ENCODE peak calls at places on chromosomes 1 and 21, in seven cellular contexts. One of them, this sample, is unnamed.

GRCh38 chr1:24110642-24111263 is 1.2 kb downstream of the MYOM3 start:
- DNase-seq in endothelial cell: no peak
- DNase-seq in GM13977: no peak
- DNase-seq in tibial nerve: no peak
- DNase-seq in mesothelial cell of epicardium: no peak
- DNase-seq in AG04450: no peak
- DNase-seq in RWPE1: no peak
- DNase-seq in this sample: no peak

GRCh38 chr1:99171126-99171813 is 93.0 kb upstream of the PLPPR4 start:
- DNase-seq in endothelial cell: no peak
- DNase-seq in mesothelial cell of epicardium: no peak
- DNase-seq in AG04450: no peak
- DNase-seq in RWPE1: no peak
- DNase-seq in GM13977: no peak
- DNase-seq in tibial nerve: no peak
- DNase-seq in this sample: no peak

GRCh38 chr21:16264314-16264713 is 534.5 kb downstream of the USP25 start:
- DNase-seq in RWPE1: no peak
- DNase-seq in AG04450: no peak
- DNase-seq in mesothelial cell of epicardium: no peak
- DNase-seq in endothelial cell: no peak
- DNase-seq in GM13977: no peak
- DNase-seq in tibial nerve: no peak
- DNase-seq in this sample: no peak

GRCh38 chr1:95116666-95117206 is 419 bp upstream of the TLCD4 start:
- DNase-seq in endothelial cell: peak
- DNase-seq in RWPE1: peak
- DNase-seq in AG04450: no peak
- DNase-seq in GM13977: peak
- DNase-seq in tibial nerve: no peak
- DNase-seq in mesothelial cell of epicardium: peak
- DNase-seq in this sample: peak

GRCh38 chr1:53625766-53626520 is 113.0 kb downstream of the GLIS1 start:
- DNase-seq in mesothelial cell of epicardium: peak
- DNase-seq in AG04450: no peak
- DNase-seq in tibial nerve: no peak
- DNase-seq in GM13977: no peak
- DNase-seq in endothelial cell: no peak
- DNase-seq in RWPE1: no peak
- DNase-seq in this sample: no peak

GRCh38 chr21:39079617-39080016 is 103.6 kb downstream of the PSMG1 start:
- DNase-seq in mesothelial cell of epicardium: no peak
- DNase-seq in AG04450: no peak
- DNase-seq in GM13977: no peak
- DNase-seq in tibial nerve: peak
- DNase-seq in RWPE1: no peak
- DNase-seq in endothelial cell: no peak
- DNase-seq in this sample: no peak

GRCh38 chr1:231214918-231215675 is 25.9 kb upstream of the GNPAT start:
- DNase-seq in mesothelial cell of epicardium: no peak
- DNase-seq in endothelial cell: no peak
- DNase-seq in GM13977: peak
- DNase-seq in RWPE1: no peak
- DNase-seq in AG04450: no peak
- DNase-seq in tibial nerve: no peak
- DNase-seq in this sample: no peak

GRCh38 chr1:201267481-201268229 is 15.7 kb upstream of the PKP1 start:
- DNase-seq in endothelial cell: no peak
- DNase-seq in mesothelial cell of epicardium: peak
- DNase-seq in RWPE1: no peak
- DNase-seq in GM13977: no peak
- DNase-seq in tibial nerve: no peak
- DNase-seq in AG04450: no peak
- DNase-seq in this sample: peak

GRCh38 chr1:107515702-107516101 is 374.9 kb downstream of the NTNG1 start:
- DNase-seq in endothelial cell: no peak
- DNase-seq in tibial nerve: no peak
- DNase-seq in GM13977: no peak
- DNase-seq in mesothelial cell of epicardium: no peak
- DNase-seq in RWPE1: no peak
- DNase-seq in AG04450: no peak
- DNase-seq in this sample: no peak

GRCh38 chr1:201791775-201792166 is 37.2 kb upstream of the IPO9 start:
- DNase-seq in GM13977: no peak
- DNase-seq in endothelial cell: no peak
- DNase-seq in RWPE1: peak
- DNase-seq in AG04450: no peak
- DNase-seq in mesothelial cell of epicardium: no peak
- DNase-seq in tibial nerve: no peak
- DNase-seq in this sample: peak

GRCh38 chr21:44454747-44455523 is at the start of gene LRRC3:
- DNase-seq in endothelial cell: peak
- DNase-seq in GM13977: peak
- DNase-seq in tibial nerve: peak
- DNase-seq in RWPE1: peak
- DNase-seq in AG04450: no peak
- DNase-seq in mesothelial cell of epicardium: peak
- DNase-seq in this sample: no peak

GRCh38 chr1:81876901-81877750 is 76.4 kb downstream of the ADGRL2 start:
- DNase-seq in RWPE1: peak
- DNase-seq in GM13977: no peak
- DNase-seq in AG04450: no peak
- DNase-seq in endothelial cell: no peak
- DNase-seq in tibial nerve: no peak
- DNase-seq in mesothelial cell of epicardium: no peak
- DNase-seq in this sample: peak

GRCh38 chr1:49626474-49626873 is 397.3 kb downstream of the AGBL4 start:
- DNase-seq in mesothelial cell of epicardium: no peak
- DNase-seq in RWPE1: no peak
- DNase-seq in endothelial cell: no peak
- DNase-seq in GM13977: no peak
- DNase-seq in AG04450: no peak
- DNase-seq in tibial nerve: no peak
- DNase-seq in this sample: no peak

GRCh38 chr1:225451840-225452515 is 24.1 kb upstream of the LBR start:
- DNase-seq in mesothelial cell of epicardium: no peak
- DNase-seq in RWPE1: no peak
- DNase-seq in AG04450: no peak
- DNase-seq in tibial nerve: no peak
- DNase-seq in GM13977: no peak
- DNase-seq in endothelial cell: no peak
- DNase-seq in this sample: no peak

GRCh38 chr1:61782771-61783170 is 40.5 kb downstream of the PATJ start:
- DNase-seq in tibial nerve: no peak
- DNase-seq in endothelial cell: no peak
- DNase-seq in RWPE1: no peak
- DNase-seq in AG04450: no peak
- DNase-seq in mesothelial cell of epicardium: no peak
- DNase-seq in GM13977: peak
- DNase-seq in this sample: no peak

GRCh38 chr1:109218516-109218915 is 4.8 kb downstream of the SARS1 start:
- DNase-seq in mesothelial cell of epicardium: no peak
- DNase-seq in GM13977: no peak
- DNase-seq in RWPE1: no peak
- DNase-seq in endothelial cell: no peak
- DNase-seq in tibial nerve: no peak
- DNase-seq in AG04450: no peak
- DNase-seq in this sample: no peak

GRCh38 chr21:31235671-31236450 is 108.2 kb downstream of the TIAM1 start:
- DNase-seq in tibial nerve: no peak
- DNase-seq in mesothelial cell of epicardium: no peak
- DNase-seq in AG04450: no peak
- DNase-seq in GM13977: no peak
- DNase-seq in endothelial cell: no peak
- DNase-seq in RWPE1: no peak
- DNase-seq in this sample: no peak

GRCh38 chr1:151584278-151584677 is 27.6 kb upstream of the SNX27 start:
- DNase-seq in GM13977: no peak
- DNase-seq in mesothelial cell of epicardium: no peak
- DNase-seq in AG04450: no peak
- DNase-seq in tibial nerve: no peak
- DNase-seq in endothelial cell: no peak
- DNase-seq in RWPE1: peak
- DNase-seq in this sample: no peak

GRCh38 chr1:3159996-3160395 is 91.0 kb downstream of the PRDM16 start:
- DNase-seq in endothelial cell: no peak
- DNase-seq in GM13977: no peak
- DNase-seq in RWPE1: no peak
- DNase-seq in mesothelial cell of epicardium: no peak
- DNase-seq in AG04450: no peak
- DNase-seq in tibial nerve: no peak
- DNase-seq in this sample: no peak

GRCh38 chr1:149997585-149998262 is 12.8 kb downstream of the OTUD7B start:
- DNase-seq in mesothelial cell of epicardium: no peak
- DNase-seq in endothelial cell: no peak
- DNase-seq in AG04450: no peak
- DNase-seq in tibial nerve: no peak
- DNase-seq in RWPE1: no peak
- DNase-seq in GM13977: peak
- DNase-seq in this sample: no peak

DNA sequence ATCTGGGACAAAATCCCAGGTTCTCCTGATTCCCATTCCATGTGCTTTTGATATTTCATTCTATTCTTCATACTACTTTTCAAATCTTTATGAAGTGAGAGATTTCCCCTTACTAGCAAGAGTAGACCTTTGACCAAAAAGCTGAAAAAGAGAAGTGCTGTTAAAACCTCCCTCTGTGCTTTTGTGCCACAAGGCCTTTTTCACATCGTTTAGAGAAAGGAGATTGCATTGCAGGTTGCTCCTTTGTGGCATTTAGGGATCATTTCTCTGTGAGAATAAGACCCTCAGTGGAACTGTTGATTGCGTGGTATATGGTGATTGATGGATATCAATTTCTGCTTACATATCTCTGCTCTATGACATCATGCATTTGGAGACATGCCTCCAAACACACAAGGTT is 148.9 kb downstream of the TGFB2 start:
- DNase-seq in tibial nerve: no peak
- DNase-seq in endothelial cell: no peak
- DNase-seq in mesothelial cell of epicardium: no peak
- DNase-seq in AG04450: no peak
- DNase-seq in RWPE1: no peak
- DNase-seq in GM13977: no peak
- DNase-seq in this sample: no peak
- TF ChIP-seq CTCF in tibial nerve: no peak
- TF ChIP-seq CTCF in endothelial cell: no peak
- TF ChIP-seq CTCF in mesothelial cell of epicardium: no peak
- TF ChIP-seq CTCF in AG04450: no peak
- TF ChIP-seq CTCF in RWPE1: no peak
- TF ChIP-seq CTCF in GM13977: no peak
- TF ChIP-seq CTCF in this sample: no peak

GRCh38 chr1:194825382-194825781 is 1639.0 kb upstream of the B3GALT2 start:
- DNase-seq in endothelial cell: no peak
- DNase-seq in tibial nerve: no peak
- DNase-seq in mesothelial cell of epicardium: no peak
- DNase-seq in RWPE1: no peak
- DNase-seq in AG04450: no peak
- DNase-seq in GM13977: no peak
- DNase-seq in this sample: no peak
- TF ChIP-seq CTCF in endothelial cell: peak
- TF ChIP-seq CTCF in tibial nerve: no peak
- TF ChIP-seq CTCF in mesothelial cell of epicardium: peak
- TF ChIP-seq CTCF in RWPE1: no peak
- TF ChIP-seq CTCF in AG04450: peak
- TF ChIP-seq CTCF in GM13977: no peak
- TF ChIP-seq CTCF in this sample: peak

DNA sequence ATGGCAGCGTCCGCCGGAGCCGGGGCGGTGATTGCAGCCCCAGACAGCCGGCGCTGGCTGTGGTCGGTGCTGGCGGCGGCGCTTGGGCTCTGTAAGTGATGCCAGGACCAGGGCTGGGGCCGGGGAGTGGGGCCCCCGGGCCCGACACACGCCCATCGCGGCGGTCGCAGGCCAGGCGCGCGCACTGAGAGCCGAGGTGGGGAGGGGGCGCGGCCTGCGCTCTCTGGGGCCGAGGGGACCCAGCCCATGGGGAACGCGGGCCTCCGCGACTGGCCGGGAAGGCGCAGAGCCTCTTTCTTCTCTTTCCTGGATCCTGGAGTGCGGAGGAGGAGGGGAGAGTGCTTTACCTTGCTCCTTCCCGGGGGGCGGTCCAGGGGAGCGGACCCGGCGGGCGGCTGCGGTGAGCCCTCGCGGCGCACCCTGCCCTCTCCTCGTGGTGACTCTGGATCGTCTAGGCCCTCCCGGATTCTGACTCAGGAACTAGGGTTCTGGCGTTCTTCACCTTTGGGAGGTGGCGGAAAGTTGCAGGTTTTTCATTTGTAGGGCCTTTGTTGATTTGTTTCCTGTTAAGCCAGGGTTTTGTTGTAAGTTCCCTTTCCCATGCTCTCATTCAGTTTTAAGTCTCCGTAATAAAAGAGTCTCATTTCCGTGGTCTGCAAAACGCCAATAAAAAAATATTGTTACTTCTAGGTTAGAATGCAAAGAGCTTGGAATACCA is 529 bp downstream of the MPZL1 start:
- DNase-seq in endothelial cell: peak
- DNase-seq in RWPE1: peak
- DNase-seq in mesothelial cell of epicardium: peak
- DNase-seq in AG04450: no peak
- DNase-seq in tibial nerve: no peak
- DNase-seq in GM13977: no peak
- DNase-seq in this sample: no peak
- TF ChIP-seq CTCF in endothelial cell: no peak
- TF ChIP-seq CTCF in RWPE1: no peak
- TF ChIP-seq CTCF in mesothelial cell of epicardium: no peak
- TF ChIP-seq CTCF in AG04450: no peak
- TF ChIP-seq CTCF in tibial nerve: no peak
- TF ChIP-seq CTCF in GM13977: no peak
- TF ChIP-seq CTCF in this sample: no peak

GRCh38 chr1:232306269-232306911 is 323.5 kb downstream of the SIPA1L2 start:
- DNase-seq in GM13977: no peak
- DNase-seq in AG04450: no peak
- DNase-seq in RWPE1: no peak
- DNase-seq in mesothelial cell of epicardium: no peak
- DNase-seq in endothelial cell: peak
- DNase-seq in tibial nerve: no peak
- DNase-seq in this sample: no peak
- TF ChIP-seq CTCF in GM13977: no peak
- TF ChIP-seq CTCF in AG04450: peak
- TF ChIP-seq CTCF in RWPE1: no peak
- TF ChIP-seq CTCF in mesothelial cell of epicardium: no peak
- TF ChIP-seq CTCF in endothelial cell: no peak
- TF ChIP-seq CTCF in tibial nerve: no peak
- TF ChIP-seq CTCF in this sample: no peak

This sample was measured in HFFc6.